ENCODE peak calls at places on chromosomes 13 and 19, in nine cellular contexts. K is CD4-positive, CD25-positive, alpha-beta regulatory T cell; N is cardiac muscle cell; O is A549; H is tibial nerve; L is OCI-LY7; U is K562; F is aorta; T is HepG2. P is an unnamed sample.

GRCh38 chr19:8148410-8149231 is 771 bp downstream of the FBN3 start:
- DNase-seq in K (no peak), N (no peak), O (peak; percentile 29), H (no peak), L (no peak), U (peak; percentile 47), F (no peak), T (no peak), P (no peak)

GRCh38 chr13:26710166-26710565 is 50.4 kb downstream of the GPR12 start:
- DNase-seq in K (no peak), N (no peak), O (no peak), H (no peak), L (no peak), U (no peak), F (no peak), T (no peak), P (no peak)

GRCh38 chr19:12090807-12091206 is 26.3 kb downstream of the ZNF844 start:
- DNase-seq in K (peak; percentile 63), N (peak; percentile 78), O (no peak), H (peak; percentile 61), L (peak; percentile 67), U (peak; percentile 76), F (peak; percentile 82), T (peak; percentile 53), P (peak; percentile 6)

GRCh38 chr13:66339214-66339613 is 890.9 kb downstream of the PCDH9 start:
- DNase-seq in K (no peak), N (no peak), O (no peak), H (no peak), L (no peak), U (no peak), F (no peak), T (no peak), P (no peak)

GRCh38 chr13:110867380-110867779 is 47.5 kb downstream of the ANKRD10 start:
- DNase-seq in K (no peak), N (no peak), O (no peak), H (no peak), L (no peak), U (no peak), F (no peak), T (no peak), P (no peak)

GRCh38 chr19:30699871-30700280 is 327.7 kb downstream of the ZNF536 start:
- DNase-seq in K (no peak), N (no peak), O (no peak), H (no peak), L (no peak), U (no peak), F (no peak), T (no peak), P (no peak)

GRCh38 chr13:41621716-41622508 is 164.6 kb downstream of the RGCC start:
- DNase-seq in K (no peak), N (peak; percentile 78), O (no peak), H (no peak), L (no peak), U (no peak), F (no peak), T (peak; percentile 35), P (no peak)

GRCh38 chr13:49410477-49410876 is 33.4 kb downstream of the CAB39L start:
- DNase-seq in K (no peak), N (no peak), O (no peak), H (no peak), L (no peak), U (no peak), F (no peak), T (no peak), P (no peak)

GRCh38 chr13:48411281-48412099 is 1.4 kb downstream of the LPAR6 start:
- DNase-seq in K (peak; percentile 77), N (peak; percentile 33), O (no peak), H (no peak), L (no peak), U (no peak), F (no peak), T (no peak), P (no peak)

GRCh38 chr19:13764821-13765394 is 586 bp downstream of the MRI1 start:
- DNase-seq in K (peak; percentile 55), N (no peak), O (no peak), H (no peak), L (no peak), U (peak; percentile 41), F (no peak), T (no peak), P (peak; percentile 15)

GRCh38 chr13:102136735-102137296 is 265.0 kb downstream of the FGF14 start:
- DNase-seq in K (no peak), N (no peak), O (no peak), H (no peak), L (no peak), U (no peak), F (no peak), T (no peak), P (no peak)

GRCh38 chr19:35901854-35902661 is at the start of gene HCST:
- DNase-seq in K (peak; percentile 80), N (peak; percentile 12), O (no peak), H (no peak), L (peak; percentile 77), U (peak; percentile 32), F (peak; percentile 69), T (no peak), P (peak; percentile 56)

GRCh38 chr19:39705578-39706188 is 1.4 kb downstream of the LGALS14 start:
- DNase-seq in K (peak; percentile 42), N (peak; percentile 8), O (no peak), H (no peak), L (no peak), U (no peak), F (no peak), T (no peak), P (no peak)

GRCh38 chr19:43798546-43799409 is 3.5 kb downstream of the LYPD5 start:
- DNase-seq in K (peak; percentile 47), N (peak; percentile 34), O (peak; percentile 30), H (no peak), L (no peak), U (peak; percentile 71), F (peak; percentile 56), T (no peak), P (peak; percentile 32)

GRCh38 chr19:39587496-39587895 is 14.8 kb upstream of the LGALS13 start:
- DNase-seq in K (no peak), N (no peak), O (no peak), H (no peak), L (no peak), U (no peak), F (no peak), T (no peak), P (no peak)

GRCh38 chr19:4559569-4559968 is at the start of gene SEMA6B:
- DNase-seq in K (no peak), N (peak; percentile 57), O (no peak), H (peak; percentile 37), L (no peak), U (no peak), F (no peak), T (no peak), P (no peak)

DNA sequence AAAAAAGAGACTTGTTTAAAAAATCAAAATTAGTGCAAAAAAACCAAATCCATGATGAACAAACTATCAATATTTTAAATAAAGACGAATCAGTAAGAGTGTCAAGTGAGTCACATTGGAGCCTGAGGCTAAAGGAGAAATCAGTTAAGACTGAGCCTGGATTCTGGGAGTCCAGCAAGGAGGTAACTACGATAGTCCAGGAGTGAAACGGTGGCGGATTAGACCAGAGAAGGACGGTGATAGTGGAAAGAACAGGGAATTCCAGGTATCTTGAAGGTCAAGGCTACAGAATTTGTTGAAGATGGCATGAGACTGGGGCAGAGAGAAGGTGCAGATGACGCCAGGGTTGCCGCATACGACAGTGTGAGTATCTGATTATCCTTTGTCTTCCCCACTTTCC is 7.0 kb upstream of the NPAS1 start:
- DNase-seq in K (no peak), N (no peak), O (no peak), H (no peak), L (no peak), U (no peak), F (no peak), T (no peak), P (no peak)
- H3K27ac ChIP-seq in K (no peak overlapping the region), N (no peak overlapping the region), O (no peak overlapping the region), H (no peak overlapping the region), L (no peak overlapping the region), U (no peak overlapping the region), F (no peak overlapping the region), T (no peak overlapping the region), P (no peak overlapping the region)

DNA sequence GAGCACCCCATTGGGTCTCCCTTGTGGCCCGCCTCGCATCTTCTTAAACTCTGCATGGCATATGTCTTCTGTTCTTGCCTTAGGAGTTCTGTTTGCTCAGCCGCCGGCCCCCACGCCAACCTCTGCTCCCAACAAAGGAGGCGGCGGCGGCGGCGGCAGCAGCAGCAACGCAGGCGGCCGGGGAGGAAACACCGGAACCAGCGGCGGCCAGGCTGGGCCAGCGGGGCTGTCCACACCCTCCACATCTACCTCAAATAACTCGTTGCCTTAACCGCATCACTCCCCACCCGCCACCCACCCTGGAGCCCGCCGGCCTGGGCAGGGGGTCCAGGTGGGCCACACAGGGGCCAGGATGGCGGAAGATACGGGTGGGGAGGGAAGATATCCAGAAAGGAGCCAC is 12.3 kb upstream of the WDR18 start:
- DNase-seq in K (no peak), N (no peak), O (no peak), H (no peak), L (no peak), U (no peak), F (no peak), T (no peak), P (no peak)
- H3K4me3 ChIP-seq in K (no peak overlapping the region), N (no peak overlapping the region), O (no peak overlapping the region), H (no peak overlapping the region), L (no peak overlapping the region), U (no peak overlapping the region), F (no peak overlapping the region), T (no peak overlapping the region), P (no peak overlapping the region)

DNA sequence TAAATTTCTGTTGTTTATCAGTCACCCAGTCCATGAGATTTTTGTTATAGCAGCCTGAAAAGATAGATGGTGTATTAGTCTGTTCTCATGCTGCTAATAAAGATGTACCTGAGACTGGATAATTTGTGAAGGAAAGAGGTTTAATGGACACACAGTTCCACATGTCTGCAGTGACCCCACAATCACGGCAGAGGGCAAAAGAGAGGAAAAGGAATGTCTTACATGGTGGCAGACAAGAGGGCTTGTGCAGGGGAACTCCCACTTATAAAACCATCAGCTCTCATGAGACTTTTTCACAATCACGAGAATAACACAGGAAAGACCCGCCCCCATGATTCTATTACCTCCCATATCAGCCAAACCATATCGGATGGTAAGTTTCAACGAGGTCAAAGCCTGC is 309.2 kb downstream of the LIG4 start:
- DNase-seq in K (no peak), N (no peak), O (peak; percentile 4), H (no peak), L (no peak), U (peak; percentile 71), F (no peak), T (peak; percentile 3), P (no peak)
- H3K4me1 ChIP-seq in K (no peaks in the 10 kb centered on the region), N (no peaks in the 10 kb centered on the region), O (no peaks in the 10 kb centered on the region), H (no peaks in the 10 kb centered on the region), L (no peaks in the 10 kb centered on the region), U (peaks cover 31% of the 10 kb centered on the region), F (no peaks in the 10 kb centered on the region), T (no peaks in the 10 kb centered on the region), P (no peaks in the 10 kb centered on the region)

DNA sequence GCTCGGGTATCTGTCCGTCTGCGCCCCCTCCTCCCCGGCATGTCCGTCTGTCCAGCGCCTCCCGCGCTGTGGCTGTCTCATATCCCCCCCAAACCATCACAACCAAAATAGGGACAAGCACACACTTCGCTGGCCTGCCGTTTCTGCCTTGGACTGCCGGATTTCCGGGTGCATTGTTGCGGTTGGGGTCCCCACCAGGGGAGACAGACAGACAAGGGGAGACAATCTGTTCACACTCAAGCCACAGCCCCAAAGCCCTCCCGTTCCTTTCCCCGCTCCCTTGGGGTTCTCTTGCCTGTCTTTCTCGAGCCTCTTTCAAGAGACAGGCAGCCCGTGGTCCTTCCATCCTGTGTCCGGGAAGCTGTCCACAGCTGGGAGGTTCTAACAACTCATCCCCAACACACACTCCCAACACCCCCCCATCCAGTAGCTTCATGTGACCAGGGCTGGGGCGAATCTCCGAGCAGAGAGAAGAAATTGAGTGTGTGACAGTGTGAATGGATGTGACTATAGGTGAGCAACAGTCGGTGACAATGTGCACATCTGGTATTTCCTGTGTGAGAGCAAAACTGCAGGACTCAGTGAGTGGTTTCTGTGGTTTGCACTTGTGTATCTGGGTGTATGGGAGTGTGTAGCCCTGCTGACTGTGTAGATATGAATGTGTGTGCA is 16.5 kb upstream of the FOSB start:
- DNase-seq in K (peak; percentile 81), N (peak; percentile 72), O (no peak), H (no peak), L (peak; percentile 72), U (no peak), F (no peak), T (no peak), P (peak; percentile 74)
- H3K27ac ChIP-seq in K (peak overlapping the region; percentile 99), N (no peak overlapping the region), O (peak overlapping the region; percentile 77), H (peak overlapping the region; percentile 72), L (peak overlapping the region; percentile 73), U (peak overlapping the region; percentile 52), F (no peak overlapping the region), T (peak overlapping the region; percentile 29), P (peak overlapping the region; percentile 99)